ENCODE peak calls at places on chromosome 2, in four cellular contexts. Q is K562, T is GM12878, R is HepG2. M is an unnamed sample.

GRCh38 chr2:222290691-222291484 is 7.9 kb downstream of the PAX3 start:
- DNase-seq in T (no peak), Q (no peak), R (no peak), M (no peak)

GRCh38 chr2:126370208-126370607 is 285.8 kb upstream of the GYPC start:
- DNase-seq in Q (no peak), R (peak; percentile 13), T (no peak), M (no peak)

GRCh38 chr2:196249171-196249570 is 77.8 kb upstream of the STK17B start:
- DNase-seq in T (no peak), R (no peak), Q (no peak), M (no peak)

GRCh38 chr2:43898134-43898957 is 59.6 kb downstream of the ABCG8 start:
- DNase-seq in T (no peak), R (peak; percentile 22), Q (peak; percentile 14), M (no peak)

GRCh38 chr2:75211371-75211770 is 12.1 kb upstream of the TACR1 start:
- DNase-seq in R (no peak), Q (no peak), T (no peak), M (no peak)

GRCh38 chr2:85949280-85949679 is 60.5 kb upstream of the ST3GAL5 start:
- DNase-seq in T (no peak), Q (peak; percentile 45), R (no peak), M (no peak)

GRCh38 chr2:231621051-231621879 is 28.6 kb downstream of the TEX44 start:
- DNase-seq in Q (no peak), T (no peak), R (no peak), M (no peak)

GRCh38 chr2:113218283-113219091 is 44.7 kb downstream of the PSD4 start:
- DNase-seq in Q (no peak), T (no peak), R (peak; percentile 97), M (no peak)

GRCh38 chr2:207993141-207993763 is 32.1 kb downstream of the PLEKHM3 start:
- DNase-seq in Q (no peak), T (no peak), R (no peak), M (no peak)

DNA sequence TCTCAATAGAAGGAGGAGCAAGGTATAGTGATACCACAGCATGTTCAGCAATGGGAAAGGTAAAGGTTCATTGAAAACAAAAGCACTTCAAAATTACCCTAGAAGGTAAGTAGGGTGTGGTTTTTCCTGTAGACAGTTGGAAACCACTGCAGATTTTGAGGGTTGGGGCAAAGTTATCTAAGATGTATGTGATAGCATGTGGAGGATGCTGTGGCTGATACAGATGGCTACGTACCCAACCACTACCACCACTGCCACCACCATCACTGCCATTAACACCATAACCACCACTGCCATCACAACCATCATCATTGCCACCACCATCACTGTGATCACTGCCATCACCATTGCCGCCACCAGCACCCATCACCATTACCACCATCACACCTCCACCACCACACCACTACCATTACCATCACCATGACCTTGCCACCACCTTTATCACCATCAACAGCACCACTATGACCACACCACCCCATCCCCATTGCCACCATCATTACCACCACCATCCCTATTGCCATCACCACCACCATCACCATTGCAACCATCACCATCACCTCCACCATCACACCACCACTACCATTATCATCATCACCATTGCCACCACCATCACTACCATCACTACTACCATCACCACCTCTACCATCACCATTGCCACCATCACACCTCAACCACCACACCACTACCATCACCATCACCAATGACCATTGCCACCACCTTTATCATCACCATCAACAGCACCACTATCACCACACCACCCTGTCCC is 3.7 kb downstream of the TMSB10 start:
- DNase-seq in Q (no peak), R (no peak), T (no peak), M (no peak)
- TF ChIP-seq POLR2A in Q (no peak), R (no peak), T (peak; percentile 42), M (no peak)

GRCh38 chr2:467101-467500 is 179.2 kb upstream of the ALKAL2 start:
- DNase-seq in T (no peak), R (no peak), Q (no peak), M (no peak)

GRCh38 chr2:467892-468630 is 180.2 kb upstream of the ALKAL2 start:
- DNase-seq in R (no peak), Q (no peak), T (no peak), M (no peak)

GRCh38 chr2:469521-469920 is 181.6 kb upstream of the ALKAL2 start:
- DNase-seq in R (no peak), Q (no peak), T (no peak), M (no peak)

GRCh38 chr2:467543-467891 is 179.6 kb upstream of the ALKAL2 start:
- DNase-seq in T (no peak), Q (no peak), R (no peak), M (no peak)

DNA sequence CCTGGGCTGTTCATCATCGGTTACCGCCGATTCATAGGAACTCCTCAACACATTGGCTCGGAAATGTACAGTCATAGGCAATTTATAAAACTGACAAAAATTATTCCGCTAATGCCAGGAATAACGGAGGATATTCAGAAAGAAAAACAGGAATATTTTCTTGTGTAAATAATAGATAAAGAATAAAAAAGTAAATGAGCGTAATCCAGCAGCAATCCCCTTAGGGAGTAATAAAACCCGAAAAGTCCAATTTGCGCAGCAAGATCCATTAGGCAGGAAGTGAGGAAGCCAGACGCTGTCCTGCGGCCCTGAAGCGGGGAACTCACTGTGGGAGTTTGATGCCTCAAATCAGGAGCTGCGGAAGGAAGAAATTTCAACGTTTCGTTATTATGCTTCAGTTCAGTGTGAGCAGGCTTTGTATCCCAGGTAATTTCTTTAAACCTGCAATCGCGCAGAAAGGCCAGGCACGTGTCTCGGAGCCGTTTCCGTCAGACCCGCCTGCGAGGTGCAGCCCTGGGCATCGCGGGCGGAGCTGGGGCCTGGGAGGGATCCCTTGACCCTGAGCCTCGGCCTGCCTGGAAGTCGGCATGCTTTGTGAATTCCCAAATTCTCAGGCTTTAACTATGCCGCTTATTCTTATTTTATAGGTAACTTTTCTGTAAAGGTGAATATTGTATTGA is 180.9 kb upstream of the ALKAL2 start:
- DNase-seq in R (no peak), Q (no peak), T (no peak), M (no peak)
- TF ChIP-seq TAF1 in R (no peak), Q (no peak), T (no peak), M (no peak)

GRCh38 chr2:169069341-169069740 is at the start of gene DHRS9:
- DNase-seq in T (no peak), Q (peak; percentile 53), R (no peak), M (no peak)
- TF ChIP-seq POLR2AphosphoS5 in T (no peak), Q (no peak), R (no peak), M (no peak)

GRCh38 chr2:219387284-219388126 is at the start of gene DNPEP:
- DNase-seq in R (peak; percentile 86), Q (peak; percentile 89), T (peak; percentile 44), M (peak; percentile 89)
- TF ChIP-seq POLR2A in R (peak; percentile 82), Q (peak; percentile 72), T (peak; percentile 65), M (no peak)

GRCh38 chr2:163665817-163666216 is 70.0 kb downstream of the FIGN start:
- DNase-seq in Q (no peak), R (peak; percentile 69), T (no peak), M (no peak)
- TF ChIP-seq TAF1 in Q (no peak), R (no peak), T (no peak), M (no peak)

DNA sequence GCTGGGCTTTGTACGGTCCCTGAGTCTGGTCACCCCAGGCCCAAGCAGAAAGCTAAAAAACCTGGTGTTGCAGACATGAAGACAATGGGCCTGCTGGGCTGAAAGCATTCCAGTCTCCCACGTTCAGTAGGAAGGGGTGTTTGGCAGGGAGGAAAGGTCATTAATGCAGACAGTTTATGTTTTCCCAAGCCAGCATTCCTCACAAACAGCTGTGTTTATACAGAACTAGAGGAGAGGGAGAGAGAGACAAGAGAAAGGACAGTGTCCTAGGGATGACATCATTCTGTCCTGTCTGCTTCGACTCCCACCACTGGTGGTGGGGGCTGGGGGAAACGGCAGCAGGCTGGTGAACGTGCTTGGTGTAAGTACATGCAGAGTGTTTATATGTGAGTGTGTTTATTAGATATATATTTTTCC is 380.6 kb downstream of the TNS1 start:
- DNase-seq in Q (no peak), R (peak; percentile 85), T (no peak), M (no peak)
- TF ChIP-seq POLR2AphosphoS5 in Q (no peak), R (no peak), T (no peak), M (no peak)

M was measured in GM12891.